ENCODE peak calls at places on chromosomes 1 and 21, in nine cellular contexts. U is choroid plexus epithelial cell, T is AG04450, P is fibroblast of the aortic adventitia, O is AG04449, B is breast epithelium, X is fibroblast of lung, W is tibial artery, Z is lower lobe of right lung. M is an unnamed sample.

GRCh38 chr1:12175456-12175797 is 8.6 kb downstream of the TNFRSF1B start:
- DNase-seq in U (no peak), T (no peak), P (no peak), O (no peak), B (no peak), X (no peak), W (no peak), Z (no peak), M (no peak)

GRCh38 chr1:198352975-198353695 is 187.3 kb downstream of the ATP6V1G3 start:
- DNase-seq in U (no peak), T (no peak), P (no peak), O (no peak), B (no peak), X (no peak), W (no peak), Z (no peak), M (no peak)

GRCh38 chr1:2137257-2138121 is 57.1 kb downstream of the FAAP20 start:
- DNase-seq in U (no peak), T (no peak), P (no peak), O (no peak), B (no peak), X (no peak), W (peak), Z (peak), M (no peak)

GRCh38 chr1:3470650-3471355 is 16.3 kb downstream of the ARHGEF16 start:
- DNase-seq in U (no peak), T (no peak), P (no peak), O (no peak), B (no peak), X (no peak), W (no peak), Z (peak), M (no peak)

GRCh38 chr1:93607814-93608187 is 73.8 kb downstream of the BCAR3 start:
- DNase-seq in U (peak), T (no peak), P (no peak), O (no peak), B (no peak), X (no peak), W (no peak), Z (no peak), M (no peak)

GRCh38 chr21:46145840-46146691 is 9.3 kb downstream of the FTCD start:
- DNase-seq in U (no peak), T (no peak), P (no peak), O (no peak), B (no peak), X (no peak), W (peak), Z (peak), M (no peak)

GRCh38 chr1:61271412-61271789 is 189.0 kb downstream of the NFIA start:
- DNase-seq in U (no peak), T (no peak), P (no peak), O (no peak), B (no peak), X (no peak), W (no peak), Z (no peak), M (no peak)

GRCh38 chr1:101407505-101408211 is 170.8 kb downstream of the S1PR1 start:
- DNase-seq in U (no peak), T (no peak), P (no peak), O (no peak), B (no peak), X (no peak), W (no peak), Z (no peak), M (no peak)

GRCh38 chr1:16088996-16089395 is 15.5 kb upstream of the FAM131C start:
- DNase-seq in U (peak), T (peak), P (peak), O (no peak), B (no peak), X (peak), W (no peak), Z (no peak), M (no peak)

GRCh38 chr1:197343663-197344273 is 75.7 kb downstream of the CRB1 start:
- DNase-seq in U (no peak), T (no peak), P (no peak), O (no peak), B (no peak), X (no peak), W (no peak), Z (no peak), M (no peak)

GRCh38 chr21:33265664-33266049 is 510 bp upstream of the IL10RB start:
- DNase-seq in U (peak), T (no peak), P (no peak), O (no peak), B (no peak), X (no peak), W (peak), Z (peak), M (no peak)

GRCh38 chr1:228487336-228488106 is at the start of gene RNF187:
- DNase-seq in U (peak), T (no peak), P (peak), O (no peak), B (peak), X (no peak), W (peak), Z (peak), M (peak)

GRCh38 chr1:12142141-12142823 is 24.5 kb upstream of the TNFRSF1B start:
- DNase-seq in U (no peak), T (no peak), P (no peak), O (no peak), B (no peak), X (no peak), W (no peak), Z (peak), M (no peak)

GRCh38 chr21:45098867-45099266 is 24.5 kb downstream of the ADARB1 start:
- DNase-seq in U (peak), T (no peak), P (peak), O (no peak), B (no peak), X (no peak), W (no peak), Z (no peak), M (no peak)

GRCh38 chr1:222897527-222898190 is 82.8 kb downstream of the DISP1 start:
- DNase-seq in U (peak), T (no peak), P (peak), O (no peak), B (no peak), X (peak), W (no peak), Z (no peak), M (no peak)

GRCh38 chr1:203284411-203285208 is 20.7 kb upstream of the BTG2 start:
- DNase-seq in U (no peak), T (no peak), P (no peak), O (no peak), B (peak), X (no peak), W (peak), Z (no peak), M (no peak)

GRCh38 chr1:160005070-160005469 is 26.7 kb downstream of the PIGM start:
- DNase-seq in U (no peak), T (no peak), P (no peak), O (no peak), B (no peak), X (no peak), W (no peak), Z (no peak), M (no peak)
- TF ChIP-seq CTCF in U (no peak), T (no peak), P (no peak), O (no peak), B (no peak), X (no peak), W (no peak), Z (no peak), M (no peak)

GRCh38 chr21:27419153-27419552 is 452.3 kb upstream of the ADAMTS5 start:
- DNase-seq in U (peak), T (no peak), P (peak), O (no peak), B (no peak), X (peak), W (no peak), Z (no peak), M (no peak)

GRCh38 chr21:27422435-27422834 is 455.5 kb upstream of the ADAMTS5 start:
- DNase-seq in U (peak), T (no peak), P (peak), O (no peak), B (no peak), X (no peak), W (no peak), Z (no peak), M (no peak)

GRCh38 chr21:27421654-27422053 is 454.8 kb upstream of the ADAMTS5 start:
- DNase-seq in U (peak), T (no peak), P (peak), O (no peak), B (no peak), X (no peak), W (no peak), Z (no peak), M (no peak)

GRCh38 chr21:27423073-27423472 is 456.2 kb upstream of the ADAMTS5 start:
- DNase-seq in U (peak), T (peak), P (peak), O (peak), B (no peak), X (peak), W (peak), Z (no peak), M (no peak)

GRCh38 chr21:27418338-27418737 is 451.4 kb upstream of the ADAMTS5 start:
- DNase-seq in U (no peak), T (no peak), P (no peak), O (no peak), B (no peak), X (peak), W (no peak), Z (no peak), M (no peak)
- TF ChIP-seq CTCF in U (no peak), T (no peak), P (no peak), O (no peak), B (no peak), X (no peak), W (no peak), Z (no peak), M (no peak)

GRCh38 chr21:26027696-26028095 is 142.9 kb downstream of the APP start:
- DNase-seq in U (peak), T (no peak), P (no peak), O (no peak), B (no peak), X (peak), W (no peak), Z (no peak), M (no peak)

GRCh38 chr21:26028183-26028582 is 142.4 kb downstream of the APP start:
- DNase-seq in U (no peak), T (no peak), P (no peak), O (no peak), B (no peak), X (no peak), W (no peak), Z (no peak), M (no peak)

GRCh38 chr21:26032263-26032662 is 138.3 kb downstream of the APP start:
- DNase-seq in U (peak), T (no peak), P (no peak), O (no peak), B (no peak), X (no peak), W (no peak), Z (no peak), M (no peak)
- TF ChIP-seq CTCF in U (peak), T (no peak), P (no peak), O (no peak), B (no peak), X (no peak), W (no peak), Z (no peak), M (no peak)

GRCh38 chr1:33001282-33001681 is 35.4 kb downstream of the AK2 start:
- DNase-seq in U (no peak), T (no peak), P (no peak), O (no peak), B (no peak), X (no peak), W (peak), Z (no peak), M (no peak)
- TF ChIP-seq CTCF in U (peak), T (no peak), P (peak), O (peak), B (no peak), X (peak), W (no peak), Z (no peak), M (peak)

GRCh38 chr1:170886460-170886859 is 48.9 kb upstream of the MROH9 start:
- DNase-seq in U (no peak), T (no peak), P (no peak), O (no peak), B (no peak), X (no peak), W (no peak), Z (no peak), M (no peak)

GRCh38 chr1:170885551-170885950 is 49.8 kb upstream of the MROH9 start:
- DNase-seq in U (no peak), T (no peak), P (peak), O (no peak), B (no peak), X (no peak), W (no peak), Z (no peak), M (no peak)

GRCh38 chr1:170881268-170882265 is 53.8 kb upstream of the MROH9 start:
- DNase-seq in U (peak), T (no peak), P (peak), O (no peak), B (no peak), X (peak), W (no peak), Z (no peak), M (no peak)
- TF ChIP-seq CTCF in U (peak), T (peak), P (peak), O (peak), B (peak), X (peak), W (peak), Z (peak), M (peak)

DNA sequence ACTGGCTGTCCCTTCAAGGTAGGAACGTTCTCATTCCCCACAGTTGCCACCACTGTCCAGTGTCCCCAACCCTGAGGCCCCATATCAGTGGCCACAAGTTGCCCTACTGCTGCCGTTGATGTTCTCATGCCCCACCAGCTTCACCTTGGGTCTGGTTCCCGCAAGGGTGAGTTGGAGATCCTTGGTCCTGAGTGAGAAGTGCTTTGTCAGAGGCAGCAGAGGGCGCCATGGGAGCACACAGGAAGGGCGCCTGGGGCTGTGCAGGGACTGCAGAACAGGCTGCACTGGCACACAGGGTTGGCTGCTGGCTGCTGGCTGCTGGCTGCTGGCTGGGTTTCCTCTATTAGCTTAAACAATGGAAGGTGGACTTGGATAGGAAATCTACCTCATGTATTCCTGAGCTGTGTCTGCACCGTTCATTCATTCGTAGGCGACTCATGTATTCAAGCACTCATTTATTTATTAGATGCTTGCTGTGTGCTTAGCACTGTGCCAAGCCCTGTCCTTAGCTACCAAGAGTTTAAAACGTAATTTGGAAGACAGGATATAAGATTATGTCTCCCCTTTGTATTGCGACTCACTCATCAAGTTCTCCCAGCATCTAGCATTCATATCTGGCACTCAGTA is 2.1 kb upstream of the S100A9 start:
- DNase-seq in U (peak), T (no peak), P (peak), O (no peak), B (no peak), X (peak), W (peak), Z (peak), M (no peak)
- TF ChIP-seq CTCF in U (peak), T (peak), P (peak), O (peak), B (peak), X (peak), W (peak), Z (peak), M (peak)

GRCh38 chr1:232169436-232169835 is 460.5 kb downstream of the SIPA1L2 start:
- DNase-seq in U (no peak), T (no peak), P (no peak), O (no peak), B (no peak), X (no peak), W (no peak), Z (no peak), M (no peak)

GRCh38 chr1:232172556-232172955 is 457.4 kb downstream of the SIPA1L2 start:
- DNase-seq in U (no peak), T (no peak), P (no peak), O (no peak), B (no peak), X (no peak), W (no peak), Z (no peak), M (no peak)

GRCh38 chr1:232168513-232168912 is 461.4 kb downstream of the SIPA1L2 start:
- DNase-seq in U (no peak), T (no peak), P (no peak), O (no peak), B (no peak), X (no peak), W (no peak), Z (no peak), M (no peak)

GRCh38 chr1:232174306-232174705 is 455.6 kb downstream of the SIPA1L2 start:
- DNase-seq in U (no peak), T (no peak), P (no peak), O (no peak), B (no peak), X (no peak), W (no peak), Z (no peak), M (no peak)

GRCh38 chr1:232170909-232171308 is 459.0 kb downstream of the SIPA1L2 start:
- DNase-seq in U (no peak), T (no peak), P (no peak), O (no peak), B (no peak), X (no peak), W (no peak), Z (no peak), M (no peak)
- TF ChIP-seq CTCF in U (peak), T (no peak), P (no peak), O (no peak), B (no peak), X (no peak), W (no peak), Z (no peak), M (no peak)

DNA sequence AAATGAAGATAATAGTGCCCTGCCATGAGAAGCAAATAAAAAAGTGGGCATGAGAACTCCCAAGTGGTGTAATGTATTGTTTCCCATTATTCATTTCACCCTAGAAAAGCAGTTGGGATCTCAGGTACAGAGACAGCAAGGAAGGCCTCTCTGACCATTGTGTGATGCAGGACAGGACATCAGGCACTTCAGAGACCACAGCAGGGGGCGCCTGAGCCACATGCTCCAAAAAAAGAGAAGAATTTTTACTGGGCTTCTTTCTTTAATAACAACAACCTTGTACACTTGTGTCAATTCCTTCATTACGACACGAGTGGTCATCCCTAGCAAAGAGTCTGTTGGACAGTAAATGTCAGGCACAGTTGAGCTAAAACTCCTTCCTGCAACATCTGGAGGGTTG is 533.3 kb downstream of the OMA1 start:
- DNase-seq in U (no peak), T (no peak), P (no peak), O (no peak), B (no peak), X (no peak), W (no peak), Z (no peak), M (no peak)
- TF ChIP-seq CTCF in U (no peak), T (peak), P (no peak), O (no peak), B (no peak), X (no peak), W (no peak), Z (no peak), M (peak)

DNA sequence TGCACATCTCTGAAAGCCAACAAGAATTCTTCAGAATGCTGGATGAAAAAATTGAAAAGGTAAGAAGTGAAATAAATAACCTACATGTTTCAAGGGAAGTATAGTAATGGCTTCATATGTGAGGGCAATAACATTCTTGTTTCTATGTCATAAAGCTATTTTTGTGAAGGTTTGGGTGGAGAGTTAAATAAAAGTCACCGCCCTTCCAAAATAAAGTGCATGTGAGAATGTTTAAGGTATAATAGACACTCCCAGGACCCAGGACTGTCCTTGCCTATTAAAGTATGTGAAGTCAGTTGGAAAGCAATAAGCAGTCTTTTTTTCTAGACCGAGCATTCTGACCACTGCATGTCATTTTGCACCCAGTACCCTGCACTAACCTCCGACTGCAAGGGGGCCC is 156.3 kb downstream of the EDEM3 start:
- DNase-seq in U (no peak), T (no peak), P (no peak), O (no peak), B (no peak), X (no peak), W (no peak), Z (no peak), M (no peak)
- TF ChIP-seq CTCF in U (no peak), T (no peak), P (no peak), O (no peak), B (no peak), X (no peak), W (no peak), Z (no peak), M (no peak)

DNA sequence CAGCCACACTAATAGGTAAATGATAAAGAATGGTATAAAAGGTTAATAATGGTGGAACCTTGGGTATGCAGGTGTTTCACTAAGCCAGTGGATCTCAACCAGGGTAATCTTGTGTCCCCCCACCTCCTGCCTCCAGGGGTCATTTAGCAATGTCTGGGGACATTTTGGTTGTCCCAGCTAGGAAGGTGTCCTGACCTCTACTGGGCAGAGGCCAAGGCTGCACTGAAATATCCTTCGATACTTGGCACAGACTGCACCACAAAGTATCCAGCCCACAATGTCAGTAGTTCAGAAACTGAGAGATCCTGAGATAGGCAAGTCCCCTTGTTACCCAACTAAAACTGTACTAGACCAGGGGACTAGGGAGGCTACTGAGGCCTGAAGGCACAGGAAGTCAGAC is 113.6 kb upstream of the TIAM1 start:
- DNase-seq in U (no peak), T (no peak), P (no peak), O (no peak), B (no peak), X (no peak), W (no peak), Z (no peak), M (no peak)
- TF ChIP-seq CTCF in U (peak), T (no peak), P (no peak), O (no peak), B (no peak), X (no peak), W (no peak), Z (no peak), M (peak)